ENCODE peak calls at places on chromosomes 5 and 9, in nine cellular contexts. B is fibroblast of lung; J is fibroblast of mammary gland; V is HAP-1; A is CD8-positive, alpha-beta T cell; C is adrenal gland; T is left lung; E is body of pancreas; M is naive thymus-derived CD4-positive, alpha-beta T cell. R is an unnamed sample.

GRCh38 chr5:73027361-73027760 is 71.5 kb downstream of the FCHO2 start:
- DNase-seq in B (no peak), J (no peak), V (no peak), A (no peak), C (no peak), T (no peak), E (no peak), M (no peak), R (no peak)

GRCh38 chr5:19927919-19928318 is 60.1 kb downstream of the CDH18 start:
- DNase-seq in B (peak; percentile 12), J (peak; percentile 8), V (no peak), A (no peak), C (no peak), T (no peak), E (no peak), M (no peak), R (peak; percentile 51)

GRCh38 chr9:126298319-126298801 is 28.3 kb upstream of the MVB12B start:
- DNase-seq in B (no peak), J (no peak), V (no peak), A (peak; percentile 29), C (no peak), T (no peak), E (no peak), M (no peak), R (no peak)

GRCh38 chr5:139877129-139877597 is 81.6 kb downstream of the PSD2 start:
- DNase-seq in B (no peak), J (no peak), V (no peak), A (no peak), C (no peak), T (no peak), E (no peak), M (no peak), R (no peak)

GRCh38 chr5:83374547-83374946 is 97.0 kb upstream of the VCAN start:
- DNase-seq in B (peak; percentile 79), J (peak; percentile 94), V (no peak), A (no peak), C (no peak), T (no peak), E (no peak), M (no peak), R (peak; percentile 89)

GRCh38 chr5:119036101-119036762 is 34.7 kb upstream of the DMXL1 start:
- DNase-seq in B (peak; percentile 61), J (peak; percentile 90), V (no peak), A (no peak), C (no peak), T (no peak), E (no peak), M (no peak), R (peak; percentile 44)

GRCh38 chr9:21527579-21527978 is 45.5 kb upstream of the IFNE start:
- DNase-seq in B (no peak), J (no peak), V (no peak), A (no peak), C (no peak), T (peak; percentile 26), E (no peak), M (no peak), R (no peak)

GRCh38 chr5:121915765-121916164 is 46.0 kb upstream of the SRFBP1 start:
- DNase-seq in B (no peak), J (no peak), V (no peak), A (no peak), C (no peak), T (no peak), E (no peak), M (no peak), R (no peak)

GRCh38 chr5:135541969-135542502 is 6.3 kb upstream of the NEUROG1 start:
- DNase-seq in B (no peak), J (no peak), V (no peak), A (no peak), C (no peak), T (no peak), E (no peak), M (no peak), R (no peak)

GRCh38 chr5:120621339-120621738 is 157.2 kb downstream of the PRR16 start:
- DNase-seq in B (no peak), J (no peak), V (no peak), A (no peak), C (no peak), T (no peak), E (no peak), M (no peak), R (no peak)

GRCh38 chr5:120613729-120614128 is 149.6 kb downstream of the PRR16 start:
- DNase-seq in B (no peak), J (peak; percentile 25), V (peak; percentile 74), A (no peak), C (no peak), T (no peak), E (no peak), M (no peak), R (peak; percentile 51)

GRCh38 chr5:120610145-120610544 is 146.0 kb downstream of the PRR16 start:
- DNase-seq in B (no peak), J (no peak), V (no peak), A (no peak), C (no peak), T (no peak), E (no peak), M (no peak), R (no peak)

GRCh38 chr5:120614512-120614911 is 150.4 kb downstream of the PRR16 start:
- DNase-seq in B (peak; percentile 68), J (peak; percentile 59), V (peak; percentile 34), A (no peak), C (no peak), T (no peak), E (no peak), M (no peak), R (peak; percentile 37)

DNA sequence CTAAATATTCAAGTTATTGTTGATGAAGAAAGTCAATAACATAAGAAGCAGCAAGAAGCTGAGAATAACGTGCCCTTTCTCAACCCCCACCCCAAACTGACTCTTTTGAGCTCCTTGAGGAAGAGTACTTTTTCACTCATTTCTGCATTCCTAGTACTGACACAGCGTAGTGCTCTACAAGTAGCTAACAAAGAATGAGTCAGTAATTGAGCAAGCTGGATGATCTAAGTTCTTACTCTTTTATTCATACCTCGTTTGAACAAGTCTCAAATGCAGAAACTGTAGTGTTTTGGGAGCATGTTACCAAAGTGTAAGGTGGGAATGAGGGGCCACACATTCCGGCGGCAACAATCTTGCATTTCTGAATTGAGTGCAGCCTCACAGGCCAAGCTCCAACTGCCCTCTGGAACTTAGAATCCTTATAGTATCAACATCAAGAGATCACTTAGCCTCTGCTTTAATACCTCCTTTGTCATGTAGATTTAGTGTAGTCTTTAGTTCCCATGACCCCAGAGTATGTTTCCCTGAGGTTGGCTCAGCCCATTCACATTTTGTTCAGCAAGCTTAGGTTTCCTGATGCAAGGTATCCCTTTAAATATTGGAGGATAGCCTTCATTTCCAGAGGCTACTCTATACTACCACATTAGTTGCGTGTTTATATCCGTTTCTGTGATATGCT is 152.0 kb downstream of the PRR16 start:
- DNase-seq in B (peak; percentile 87), J (peak; percentile 92), V (peak; percentile 92), A (no peak), C (no peak), T (no peak), E (no peak), M (no peak), R (peak; percentile 75)
- H3K4me3 ChIP-seq in B (no peak overlapping the region), J (no peak overlapping the region), V (no peak overlapping the region), A (no peak overlapping the region), C (no peak overlapping the region), T (no peak overlapping the region), E (no peak overlapping the region), M (no peak overlapping the region), R (no peak overlapping the region)

GRCh38 chr9:97411440-97411788 is 482 bp upstream of the TDRD7 start:
- DNase-seq in B (no peak), J (no peak), V (no peak), A (no peak), C (no peak), T (no peak), E (no peak), M (no peak), R (no peak)
- H3K4me3 ChIP-seq in B (peak overlapping the region; percentile 34), J (peak overlapping the region; percentile 57), V (peak overlapping the region; percentile 55), A (peak overlapping the region; percentile 16), C (peak overlapping the region; percentile 99), T (peak overlapping the region; percentile 99), E (no peak overlapping the region), M (peak overlapping the region; percentile 35), R (peak overlapping the region; percentile 54)

DNA sequence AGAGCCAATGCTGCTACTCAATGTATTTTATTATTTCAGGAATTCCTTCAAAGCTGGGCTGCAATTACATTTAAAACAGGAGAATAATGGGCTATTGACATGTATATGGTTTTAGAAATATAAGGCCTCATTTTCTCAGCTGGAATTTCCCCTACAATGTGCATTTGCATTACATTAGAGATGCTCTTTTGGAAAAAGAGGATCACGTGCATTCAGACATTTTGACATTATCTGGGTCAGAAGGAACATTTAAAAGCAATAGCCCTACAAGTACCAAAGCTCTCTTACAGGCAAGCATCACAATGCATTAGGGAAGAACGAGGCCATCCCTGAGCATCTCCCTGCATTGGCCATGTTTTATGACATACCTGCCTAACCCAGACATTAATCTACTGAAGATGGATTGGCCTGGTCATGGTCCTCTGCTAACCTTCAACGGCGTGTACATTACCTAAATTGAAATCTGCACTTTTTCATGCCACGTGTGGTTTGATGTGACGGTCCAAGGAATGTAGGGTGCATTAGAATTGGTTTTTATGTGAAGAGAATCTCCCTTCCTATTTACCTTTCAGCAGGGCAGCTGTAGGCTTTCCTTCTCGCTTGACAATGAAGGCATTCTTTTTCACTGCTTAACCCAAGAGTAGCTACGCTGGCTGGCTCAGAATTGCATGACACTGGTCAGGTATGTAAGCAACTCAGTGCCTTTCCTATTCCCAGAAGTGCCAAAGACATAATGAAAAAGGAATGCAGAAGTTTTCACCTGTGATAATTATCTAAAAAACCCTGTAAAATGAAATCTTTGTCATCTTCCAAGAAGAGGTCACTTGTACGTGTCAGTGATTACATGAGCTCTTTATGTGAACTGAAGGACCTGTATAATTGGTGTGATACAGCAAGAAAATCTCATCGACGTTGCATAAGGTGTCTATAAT is 212.3 kb upstream of the MPDZ start:
- DNase-seq in B (no peak), J (no peak), V (peak; percentile 97), A (no peak), C (no peak), T (no peak), E (peak; percentile 23), M (no peak), R (no peak)
- H3K4me3 ChIP-seq in B (no peak overlapping the region), J (no peak overlapping the region), V (no peak overlapping the region), A (no peak overlapping the region), C (no peak overlapping the region), T (no peak overlapping the region), E (no peak overlapping the region), M (no peak overlapping the region), R (no peak overlapping the region)

GRCh38 chr5:107668154-107668932 is 2.4 kb downstream of the EFNA5 start:
- DNase-seq in B (no peak), J (no peak), V (no peak), A (no peak), C (no peak), T (no peak), E (no peak), M (no peak), R (no peak)

GRCh38 chr5:107665036-107665435 is 5.7 kb downstream of the EFNA5 start:
- DNase-seq in B (no peak), J (no peak), V (no peak), A (no peak), C (no peak), T (no peak), E (no peak), M (no peak), R (no peak)

GRCh38 chr5:107668933-107669542 is 1.7 kb downstream of the EFNA5 start:
- DNase-seq in B (peak; percentile 13), J (no peak), V (no peak), A (no peak), C (no peak), T (peak; percentile 50), E (no peak), M (no peak), R (peak; percentile 4)

GRCh38 chr5:107663697-107664096 is 7.0 kb downstream of the EFNA5 start:
- DNase-seq in B (no peak), J (no peak), V (no peak), A (no peak), C (no peak), T (no peak), E (no peak), M (no peak), R (no peak)

GRCh38 chr5:107666051-107666655 is 4.6 kb downstream of the EFNA5 start:
- DNase-seq in B (no peak), J (no peak), V (no peak), A (no peak), C (no peak), T (no peak), E (no peak), M (no peak), R (no peak)
- H3K4me3 ChIP-seq in B (no peak overlapping the region), J (no peak overlapping the region), V (no peak overlapping the region), A (no peak overlapping the region), C (no peak overlapping the region), T (no peak overlapping the region), E (no peak overlapping the region), M (no peak overlapping the region), R (no peak overlapping the region)

R was measured in fibroblast of villous mesenchyme.